ENCODE peak calls at places on chromosomes 11 and 22, in six cellular contexts. One of them, this sample, is unnamed.

GRCh38 chr11:76236092-76237026 is 30.1 kb upstream of the WNT11 start:
- DNase-seq in cardiac septum: no peak
- DNase-seq in H9: peak
- DNase-seq in CD4-positive, alpha-beta T cell: no peak
- DNase-seq in ecto neural progenitor cell: peak
- DNase-seq in substantia nigra: peak
- DNase-seq in this sample: no peak

GRCh38 chr11:44631831-44632230 is 66.4 kb downstream of the CD82 start:
- DNase-seq in substantia nigra: no peak
- DNase-seq in CD4-positive, alpha-beta T cell: no peak
- DNase-seq in H9: peak
- DNase-seq in ecto neural progenitor cell: peak
- DNase-seq in cardiac septum: peak
- DNase-seq in this sample: no peak

GRCh38 chr11:69664901-69665300 is 10.3 kb downstream of the LTO1 start:
- DNase-seq in H9: no peak
- DNase-seq in cardiac septum: peak
- DNase-seq in ecto neural progenitor cell: peak
- DNase-seq in substantia nigra: no peak
- DNase-seq in CD4-positive, alpha-beta T cell: no peak
- DNase-seq in this sample: no peak

GRCh38 chr22:27133951-27134664 is 476.7 kb downstream of the MIAT start:
- DNase-seq in substantia nigra: no peak
- DNase-seq in ecto neural progenitor cell: no peak
- DNase-seq in CD4-positive, alpha-beta T cell: no peak
- DNase-seq in H9: no peak
- DNase-seq in cardiac septum: no peak
- DNase-seq in this sample: no peak

GRCh38 chr11:102313225-102313940 is 3.9 kb upstream of the BIRC3 start:
- DNase-seq in cardiac septum: no peak
- DNase-seq in substantia nigra: no peak
- DNase-seq in CD4-positive, alpha-beta T cell: no peak
- DNase-seq in ecto neural progenitor cell: no peak
- DNase-seq in H9: no peak
- DNase-seq in this sample: no peak

GRCh38 chr11:75241036-75241905 is 697 bp downstream of the TPBGL start:
- DNase-seq in CD4-positive, alpha-beta T cell: peak
- DNase-seq in ecto neural progenitor cell: peak
- DNase-seq in H9: peak
- DNase-seq in substantia nigra: peak
- DNase-seq in cardiac septum: peak
- DNase-seq in this sample: peak

GRCh38 chr11:2779981-2780849 is 80.4 kb upstream of the KCNQ1OT1 start:
- DNase-seq in substantia nigra: no peak
- DNase-seq in CD4-positive, alpha-beta T cell: no peak
- DNase-seq in cardiac septum: peak
- DNase-seq in H9: peak
- DNase-seq in ecto neural progenitor cell: no peak
- DNase-seq in this sample: no peak

GRCh38 chr11:74319139-74319538 is 7.7 kb upstream of the P4HA3 start:
- DNase-seq in ecto neural progenitor cell: no peak
- DNase-seq in cardiac septum: no peak
- DNase-seq in CD4-positive, alpha-beta T cell: no peak
- DNase-seq in substantia nigra: no peak
- DNase-seq in H9: no peak
- DNase-seq in this sample: no peak